ENCODE peak calls at places on chromosome 5, in four cellular contexts. B, E, R and Z are unnamed samples.

GRCh38 chr5:125189451-125190051 is 443.1 kb upstream of the ZNF608 start:
- DNase-seq in B (peak), E (no peak), R (no peak), Z (no peak)

GRCh38 chr5:127492854-127493738 is 24.3 kb upstream of the PRRC1 start:
- DNase-seq in B (peak), E (no peak), R (peak), Z (no peak)

GRCh38 chr5:74338101-74338388 is 302.5 kb downstream of the ENC1 start:
- DNase-seq in B (no peak), E (no peak), R (no peak), Z (no peak)

GRCh38 chr5:159826351-159827222 is 89.7 kb upstream of the ADRA1B start:
- DNase-seq in B (peak), E (peak), R (peak), Z (peak)

GRCh38 chr5:64635056-64635686 is 55.1 kb upstream of the SHISAL2B start:
- DNase-seq in B (peak), E (no peak), R (peak), Z (no peak)

GRCh38 chr5:107636555-107636954 is 34.2 kb downstream of the EFNA5 start:
- DNase-seq in B (peak), E (no peak), R (no peak), Z (no peak)

GRCh38 chr5:66197764-66198405 is 53.8 kb downstream of the SREK1 start:
- DNase-seq in B (no peak), E (no peak), R (no peak), Z (no peak)

GRCh38 chr5:31626604-31627234 is 12.2 kb upstream of the PDZD2 start:
- DNase-seq in B (no peak), E (no peak), R (no peak), Z (no peak)

GRCh38 chr5:164181604-164182003 is 676.2 kb downstream of the MAT2B start:
- DNase-seq in B (no peak), E (no peak), R (no peak), Z (no peak)

GRCh38 chr5:172528440-172528839 is 74.1 kb upstream of the SH3PXD2B start:
- DNase-seq in B (peak), E (peak), R (no peak), Z (no peak)

GRCh38 chr5:75656311-75657003 is 45.2 kb downstream of the ANKDD1B start:
- DNase-seq in B (peak), E (peak), R (no peak), Z (no peak)

GRCh38 chr5:131635755-131636479 is 888 bp upstream of the RAPGEF6 start:
- DNase-seq in B (no peak), E (no peak), R (no peak), Z (no peak)

GRCh38 chr5:82159014-82159413 is 119.1 kb downstream of the RPS23 start:
- DNase-seq in B (peak), E (no peak), R (no peak), Z (peak)

GRCh38 chr5:142894315-142894714 is 124.1 kb downstream of the ARHGAP26 start:
- DNase-seq in B (no peak), E (no peak), R (no peak), Z (no peak)

GRCh38 chr5:99724732-99725131 is 795.9 kb upstream of the CHD1 start:
- DNase-seq in B (no peak), E (no peak), R (no peak), Z (no peak)
- TF ChIP-seq CTCF in B (no peak), E (no peak), R (no peak), Z (no peak)

DNA sequence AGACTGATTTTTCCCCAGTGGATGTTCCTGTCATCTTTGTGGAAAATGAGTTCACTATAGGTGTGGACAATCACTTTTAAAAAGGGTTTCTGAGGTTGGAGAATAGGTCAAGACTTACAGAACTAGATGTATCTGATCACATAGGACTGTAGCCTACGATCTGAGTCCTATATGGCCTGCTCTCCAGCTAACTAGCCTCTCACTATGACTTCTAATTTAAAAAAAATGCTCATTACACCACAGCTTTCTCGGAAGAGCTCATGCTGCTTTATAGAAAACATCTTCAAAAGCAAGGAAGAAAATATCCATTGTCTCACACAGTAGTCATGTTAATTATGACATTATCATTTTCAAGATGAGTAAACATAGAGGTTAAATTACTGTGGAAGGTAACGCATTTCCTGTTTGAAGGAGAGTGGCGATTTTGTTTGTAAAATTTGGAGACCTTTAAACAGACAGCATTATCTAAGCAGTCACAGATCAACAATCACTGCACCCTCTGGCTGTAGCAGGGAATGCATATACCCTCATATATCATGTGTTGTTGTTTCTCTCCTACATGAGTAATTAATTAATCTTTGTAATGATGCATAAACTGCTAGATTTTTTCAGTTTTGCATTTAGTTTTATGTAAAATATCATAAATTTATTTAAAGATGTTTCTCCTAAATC is 573.7 kb downstream of the GABRG2 start:
- DNase-seq in B (no peak), E (no peak), R (no peak), Z (no peak)
- TF ChIP-seq CTCF in B (no peak), E (no peak), R (no peak), Z (no peak)

DNA sequence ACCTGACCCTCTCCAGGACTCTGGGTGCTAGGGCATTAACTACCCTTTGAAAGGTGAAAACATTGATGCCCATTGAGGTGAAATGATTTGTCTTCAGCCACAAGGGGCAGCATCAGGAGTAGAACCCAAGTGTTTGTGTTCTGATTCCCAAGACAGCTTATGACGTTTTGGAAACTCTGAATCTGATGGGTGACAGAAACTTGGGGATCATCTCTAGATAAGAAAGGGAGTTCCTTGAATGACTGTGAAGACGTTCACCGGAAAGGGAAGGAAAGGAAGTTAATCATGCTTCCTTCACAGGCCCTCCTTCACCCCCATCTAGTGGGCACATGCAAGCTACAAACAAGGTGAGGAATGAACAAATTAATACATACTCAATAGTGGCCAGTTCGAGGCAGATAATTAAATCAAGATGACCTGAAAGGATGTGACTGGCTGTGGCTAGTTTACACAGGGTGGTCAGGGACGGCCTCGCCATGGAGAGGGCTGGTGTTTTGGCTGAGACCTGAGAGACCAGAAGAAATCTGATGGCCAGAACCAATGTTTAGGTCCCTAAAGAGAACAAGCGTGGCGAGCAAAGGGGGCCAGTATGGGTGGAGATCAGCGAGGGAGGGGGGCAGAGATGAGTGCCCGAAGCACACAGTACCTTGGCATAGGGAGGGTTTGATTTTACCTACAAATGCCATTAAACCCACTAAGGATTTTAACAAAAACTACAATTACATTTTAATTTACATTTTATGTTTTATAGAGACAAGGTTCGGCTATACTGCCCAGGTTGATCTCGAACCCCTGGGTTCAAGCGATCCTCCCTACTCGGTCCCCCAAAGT is 937 bp upstream of the SLC26A2 start:
- DNase-seq in B (peak), E (no peak), R (peak), Z (no peak)
- TF ChIP-seq CTCF in B (peak), E (peak), R (peak), Z (peak)

GRCh38 chr5:15472116-15472515 is 27.9 kb upstream of the FBXL7 start:
- DNase-seq in B (no peak), E (no peak), R (no peak), Z (no peak)
- TF ChIP-seq CTCF in B (no peak), E (no peak), R (no peak), Z (no peak)

GRCh38 chr5:1311443-1312055 is 16.7 kb upstream of the TERT start:
- DNase-seq in B (no peak), E (no peak), R (no peak), Z (no peak)
- TF ChIP-seq CTCF in B (no peak), E (no peak), R (no peak), Z (no peak)

DNA sequence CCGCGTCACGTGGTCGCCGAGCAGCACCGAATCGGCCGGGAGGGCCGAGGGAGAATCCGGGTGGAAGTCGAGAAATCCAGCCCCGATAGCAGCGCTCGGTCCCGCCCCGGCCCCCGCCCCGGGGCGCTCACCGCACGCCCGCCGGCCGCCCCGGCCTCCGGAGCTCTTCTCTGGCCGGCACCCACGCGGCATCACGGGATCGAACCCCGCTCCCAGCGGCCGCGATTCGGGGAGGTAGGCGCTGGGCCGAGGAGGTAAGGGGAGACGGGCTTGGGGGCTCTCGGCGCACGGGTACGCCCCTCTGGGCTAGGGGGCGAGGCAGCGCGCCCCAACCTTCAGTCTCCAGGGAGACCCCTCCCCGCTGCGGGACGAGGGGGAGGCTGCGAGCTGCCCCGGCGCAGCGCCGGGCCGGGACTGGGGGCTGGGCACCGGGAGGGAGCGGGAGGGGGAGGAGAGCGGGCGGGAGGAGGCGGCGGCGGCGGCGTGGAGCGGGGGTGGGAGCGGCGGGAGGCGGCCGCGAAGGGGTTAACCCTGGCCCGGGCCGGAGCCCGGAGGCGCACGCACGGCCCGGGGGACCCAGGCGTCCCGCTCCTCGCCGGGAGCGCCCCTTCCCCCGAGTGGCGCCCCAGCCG is 22.0 kb upstream of the NDST1 start:
- DNase-seq in B (peak), E (no peak), R (no peak), Z (no peak)
- TF ChIP-seq CTCF in B (no peak), E (no peak), R (no peak), Z (no peak)

GRCh38 chr5:84382363-84383295 is 2.1 kb downstream of the EDIL3 start:
- DNase-seq in B (peak), E (no peak), R (no peak), Z (no peak)

GRCh38 chr5:84378961-84379360 is 5.7 kb downstream of the EDIL3 start:
- DNase-seq in B (peak), E (no peak), R (no peak), Z (no peak)

GRCh38 chr5:84378420-84378819 is 6.3 kb downstream of the EDIL3 start:
- DNase-seq in B (peak), E (no peak), R (no peak), Z (no peak)

GRCh38 chr5:84381501-84382362 is 2.9 kb downstream of the EDIL3 start:
- DNase-seq in B (peak), E (no peak), R (no peak), Z (no peak)

GRCh38 chr5:84379749-84380148 is 4.9 kb downstream of the EDIL3 start:
- DNase-seq in B (peak), E (no peak), R (no peak), Z (no peak)
- TF ChIP-seq CTCF in B (peak), E (peak), R (peak), Z (peak)

GRCh38 chr5:177495243-177496060 is 2.0 kb downstream of the PDLIM7 start:
- DNase-seq in B (peak), E (peak), R (no peak), Z (peak)

GRCh38 chr5:177496111-177497010 is 1.0 kb downstream of the PDLIM7 start:
- DNase-seq in B (peak), E (peak), R (no peak), Z (peak)

GRCh38 chr5:177492841-177493240 is 4.6 kb downstream of the PDLIM7 start:
- DNase-seq in B (no peak), E (no peak), R (no peak), Z (no peak)

GRCh38 chr5:177493795-177494355 is 3.5 kb downstream of the PDLIM7 start:
- DNase-seq in B (peak), E (no peak), R (no peak), Z (no peak)

GRCh38 chr5:177494356-177495195 is 2.8 kb downstream of the PDLIM7 start:
- DNase-seq in B (peak), E (no peak), R (no peak), Z (peak)
- TF ChIP-seq CTCF in B (peak), E (peak), R (peak), Z (peak)

DNA sequence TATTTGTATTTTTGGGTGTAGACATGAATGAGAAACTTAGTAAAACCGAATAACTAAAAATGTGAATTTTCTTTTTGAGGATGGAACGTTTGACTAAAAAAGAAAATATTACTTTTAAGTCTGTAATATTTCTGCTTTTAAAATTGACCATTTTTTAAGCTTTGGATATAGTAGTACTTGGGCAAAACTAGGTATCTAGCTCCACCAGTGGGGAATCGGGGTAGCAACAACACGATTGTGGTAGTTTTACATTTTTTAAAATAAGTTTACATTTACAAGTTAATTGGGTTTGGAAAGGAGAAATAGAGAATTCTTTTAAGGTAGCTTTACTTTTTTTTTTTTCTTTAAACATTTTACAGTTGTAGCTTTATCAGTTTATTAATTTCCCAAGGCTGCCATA is 154.4 kb downstream of the MAN2A1 start:
- DNase-seq in B (peak), E (no peak), R (no peak), Z (no peak)
- TF ChIP-seq CTCF in B (peak), E (no peak), R (peak), Z (peak)